ENCODE peak calls at places on chromosomes 11 and 22, in nine cellular contexts. Z is CD8-positive, alpha-beta T cell; N is ovary; K is right lobe of liver; I is psoas muscle; B is neural progenitor cell; G is uterus; V is testis; W is cardiac muscle cell. Y is an unnamed sample. For H3K4me1 and H3K9me3, the result is how much of the 10 kb centered on the place peaks cover.

GRCh38 chr11:36155770-36156485 is 133.3 kb downstream of the COMMD9 start:
- DNase-seq in Z (no peak), N (peak), K (no peak), I (no peak), B (no peak), G (no peak), V (no peak), W (peak), Y (no peak)

GRCh38 chr22:46148885-46149492 is 1.3 kb upstream of the PPARA start:
- DNase-seq in Z (no peak), N (peak), K (peak), I (no peak), B (no peak), G (peak), V (no peak), W (no peak), Y (no peak)

GRCh38 chr11:120017582-120017981 is 120.3 kb downstream of the TRIM29 start:
- DNase-seq in Z (no peak), N (no peak), K (no peak), I (no peak), B (no peak), G (no peak), V (no peak), W (no peak), Y (no peak)

GRCh38 chr11:16001899-16002426 is 354.4 kb downstream of the SOX6 start:
- DNase-seq in Z (no peak), N (no peak), K (no peak), I (no peak), B (peak), G (no peak), V (no peak), W (peak), Y (no peak)

GRCh38 chr11:32312865-32313403 is 122.4 kb downstream of the WT1 start:
- DNase-seq in Z (no peak), N (peak), K (no peak), I (no peak), B (peak), G (peak), V (peak), W (peak), Y (no peak)

GRCh38 chr11:76885390-76886097 is 24.8 kb downstream of the ACER3 start:
- DNase-seq in Z (no peak), N (no peak), K (no peak), I (no peak), B (no peak), G (no peak), V (no peak), W (peak), Y (no peak)

GRCh38 chr11:70297341-70297740 is 26.9 kb downstream of the PPFIA1 start:
- DNase-seq in Z (no peak), N (no peak), K (no peak), I (no peak), B (no peak), G (no peak), V (no peak), W (no peak), Y (no peak)

GRCh38 chr22:21755855-21756284 is 20.3 kb upstream of the YPEL1 start:
- DNase-seq in Z (no peak), N (no peak), K (no peak), I (no peak), B (no peak), G (no peak), V (no peak), W (peak), Y (no peak)

GRCh38 chr22:45686004-45686403 is 14.4 kb downstream of the ATXN10 start:
- DNase-seq in Z (no peak), N (no peak), K (no peak), I (no peak), B (no peak), G (no peak), V (peak), W (no peak), Y (no peak)

GRCh38 chr11:72975778-72976520 is 161.7 kb downstream of the ATG16L2 start:
- DNase-seq in Z (no peak), N (no peak), K (no peak), I (no peak), B (no peak), G (no peak), V (no peak), W (peak), Y (no peak)

GRCh38 chr11:100009728-100010127 is 677.4 kb upstream of the ARHGAP42 start:
- DNase-seq in Z (no peak), N (no peak), K (no peak), I (no peak), B (no peak), G (no peak), V (no peak), W (no peak), Y (no peak)

GRCh38 chr11:100008440-100008839 is 678.6 kb upstream of the ARHGAP42 start:
- DNase-seq in Z (no peak), N (no peak), K (no peak), I (no peak), B (no peak), G (no peak), V (no peak), W (no peak), Y (no peak)

GRCh38 chr11:100004541-100004940 is 682.5 kb upstream of the ARHGAP42 start:
- DNase-seq in Z (no peak), N (no peak), K (no peak), I (no peak), B (no peak), G (no peak), V (no peak), W (peak), Y (no peak)

GRCh38 chr11:100010393-100010792 is 676.7 kb upstream of the ARHGAP42 start:
- DNase-seq in Z (no peak), N (no peak), K (no peak), I (no peak), B (no peak), G (no peak), V (no peak), W (no peak), Y (no peak)
- TF ChIP-seq CTCF in Z (no peak), N (no peak), K (no peak), I (no peak), B (peak), G (no peak), V (peak), W (no peak), Y (no peak)

DNA sequence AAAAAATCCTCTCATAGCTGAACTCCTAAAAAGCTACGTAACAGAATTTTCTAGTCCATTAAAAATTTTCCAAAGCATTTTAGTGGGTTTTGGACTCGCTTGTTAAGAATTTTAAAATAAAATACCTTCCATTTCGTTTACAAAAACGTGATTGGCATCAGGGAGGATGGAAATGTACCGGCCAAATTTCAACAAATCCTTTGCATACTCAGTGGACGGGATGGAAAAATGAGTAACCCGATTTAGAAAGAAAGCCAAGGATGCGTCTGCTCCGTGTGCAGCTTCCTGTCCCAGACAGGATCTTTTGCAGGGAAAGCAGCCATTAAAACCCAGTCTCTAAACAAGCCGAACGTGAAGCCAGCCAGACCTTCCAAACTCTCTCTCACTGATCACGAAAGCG is 15.6 kb downstream of the TMEM184B start:
- DNase-seq in Z (no peak), N (no peak), K (no peak), I (no peak), B (no peak), G (no peak), V (no peak), W (peak), Y (no peak)
- H3K4me1 ChIP-seq in Z (under half), N (under half), K (under half), I (half or more), B (under half), G (under half), V (under half), W (under half), Y (under half)

DNA sequence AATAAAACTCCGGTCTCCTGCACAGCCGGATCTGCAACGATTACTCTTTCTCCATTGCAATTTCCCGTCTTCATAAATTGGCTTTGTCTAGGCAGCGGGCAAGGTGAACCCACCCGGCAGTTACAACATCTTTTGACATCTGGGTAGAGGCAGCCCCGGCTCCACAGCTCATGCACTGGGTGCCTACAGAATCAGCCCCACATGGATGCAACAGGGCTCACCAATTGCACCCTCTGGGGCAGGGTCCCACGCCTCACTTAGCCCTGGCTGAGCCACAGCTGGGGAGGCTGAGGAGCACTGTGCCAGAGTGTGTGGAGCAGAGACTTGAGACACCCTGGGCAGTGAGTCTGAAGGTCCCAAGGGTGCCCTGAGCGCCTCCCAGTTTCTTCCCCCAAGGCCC is 710.2 kb downstream of the TBC1D22A start:
- DNase-seq in Z (no peak), N (no peak), K (no peak), I (no peak), B (no peak), G (no peak), V (no peak), W (no peak), Y (no peak)
- H3K9me3 ChIP-seq in Z (under half), N (under half), K (under half), I (under half), B (under half), G (under half), V (under half), W (under half), Y (under half)

GRCh38 chr11:3382613-3383275 is 3.8 kb upstream of the ZNF195 start:
- DNase-seq in Z (no peak), N (no peak), K (no peak), I (no peak), B (no peak), G (no peak), V (no peak), W (no peak), Y (no peak)
- TF ChIP-seq CTCF in Z (no peak), N (no peak), K (no peak), I (no peak), B (no peak), G (no peak), V (no peak), W (no peak), Y (no peak)

GRCh38 chr11:1856306-1857005 is 3.6 kb downstream of the LSP1 start:
- DNase-seq in Z (no peak), N (no peak), K (no peak), I (peak), B (no peak), G (no peak), V (no peak), W (no peak), Y (no peak)
- H3K4me1 ChIP-seq in Z (half or more), N (under half), K (under half), I (under half), B (under half), G (under half), V (under half), W (under half), Y (under half)